ENCODE peak calls at places on chromosomes 6 and 20, in six cellular contexts. V is IMR-90, X is H9, Q is H1, T is neuronal stem cell, N is trophoblast cell. H is an unnamed sample.

GRCh38 chr6:166785131-166785530 is 158.1 kb upstream of the RPS6KA2 start:
- DNase-seq in T (no peak), Q (peak), N (no peak), V (no peak), X (no peak), H (no peak)

GRCh38 chr6:77368660-77369313 is 94.5 kb downstream of the HTR1B start:
- DNase-seq in V (peak), X (peak), Q (peak), N (no peak), T (no peak), H (peak)

GRCh38 chr20:46199198-46199597 is 81.1 kb downstream of the CD40 start:
- DNase-seq in X (peak), N (no peak), Q (peak), T (peak), V (no peak), H (no peak)

GRCh38 chr6:163984446-163984936 is 570.0 kb downstream of the QKI start:
- DNase-seq in N (no peak), T (no peak), V (no peak), Q (no peak), X (no peak), H (peak)

GRCh38 chr20:3702992-3703391 is 9.4 kb downstream of the SIGLEC1 start:
- DNase-seq in T (no peak), X (no peak), N (no peak), Q (no peak), V (no peak), H (no peak)

GRCh38 chr6:29045075-29045474 is at the start of gene OR2W1:
- DNase-seq in T (no peak), Q (no peak), V (no peak), X (no peak), N (no peak), H (no peak)

GRCh38 chr6:130613176-130613575 is 214.0 kb upstream of the SMLR1 start:
- DNase-seq in X (no peak), Q (no peak), V (no peak), N (no peak), T (no peak), H (no peak)

GRCh38 chr6:133431031-133431430 is 189.9 kb downstream of the EYA4 start:
- DNase-seq in V (no peak), T (no peak), X (no peak), N (no peak), Q (no peak), H (no peak)

GRCh38 chr6:116392158-116393032 is 21.6 kb downstream of the DSE start:
- DNase-seq in T (no peak), Q (no peak), X (no peak), V (peak), N (peak), H (peak)

GRCh38 chr6:81241126-81241525 is 511.4 kb downstream of the TENT5A start:
- DNase-seq in X (no peak), Q (no peak), V (peak), T (no peak), N (no peak), H (peak)

GRCh38 chr6:169702640-169703246 is 817 bp downstream of the C6orf120 start:
- DNase-seq in X (no peak), V (peak), T (no peak), N (no peak), Q (no peak), H (no peak)

GRCh38 chr20:32893878-32894483 is 35.3 kb downstream of the EFCAB8 start:
- DNase-seq in N (no peak), V (peak), X (peak), Q (peak), T (peak), H (peak)

GRCh38 chr20:64058536-64058935 is 4.5 kb upstream of the TCEA2 start:
- DNase-seq in T (no peak), X (no peak), N (no peak), Q (no peak), V (peak), H (no peak)

GRCh38 chr6:13794184-13794583 is 20.2 kb downstream of the MCUR1 start:
- DNase-seq in Q (no peak), X (no peak), T (no peak), N (no peak), V (peak), H (peak)

GRCh38 chr6:122833229-122833556 is 44.1 kb downstream of the SMPDL3A start:
- DNase-seq in V (no peak), N (no peak), Q (no peak), T (peak), X (peak), H (no peak)

GRCh38 chr6:165704001-165704748 is 41.1 kb upstream of the PDE10A start:
- DNase-seq in T (no peak), V (peak), X (no peak), Q (no peak), N (no peak), H (no peak)

GRCh38 chr6:134438825-134439224 is 120.9 kb upstream of the SGK1 start:
- DNase-seq in T (no peak), X (no peak), Q (no peak), V (no peak), N (no peak), H (no peak)

DNA sequence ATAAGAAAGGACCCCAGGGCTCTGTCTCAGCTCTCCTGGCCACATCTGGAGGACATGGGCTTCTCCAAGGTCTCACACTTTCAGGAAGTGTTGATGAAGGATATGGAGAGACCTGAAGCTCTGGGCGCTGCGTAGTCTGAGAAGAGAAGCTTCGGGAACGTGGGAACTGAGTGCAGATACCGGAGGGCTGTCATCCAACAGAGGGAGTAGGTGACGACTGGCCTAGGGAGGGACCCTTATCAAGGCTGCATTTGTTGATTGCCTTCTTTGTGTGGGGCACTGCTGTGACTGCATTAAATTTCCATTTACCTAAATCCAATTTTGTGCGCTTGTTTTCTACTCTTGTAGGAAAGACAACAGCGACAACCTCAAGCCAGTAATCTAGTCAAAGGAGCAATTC is 63.4 kb downstream of the PLG start:
- DNase-seq in X (peak), Q (no peak), V (no peak), T (no peak), N (no peak), H (no peak)
- H3K14ac ChIP-seq in X (no peak), Q (no peak), V (no peak), T (no peak), N (no peak), H (no peak)

GRCh38 chr6:145238787-145239186 is 496.5 kb downstream of the EPM2A start:
- DNase-seq in N (no peak), V (no peak), X (no peak), Q (no peak), T (no peak), H (no peak)
- H3K14ac ChIP-seq in N (peak), V (no peak), X (no peak), Q (no peak), T (no peak), H (no peak)

DNA sequence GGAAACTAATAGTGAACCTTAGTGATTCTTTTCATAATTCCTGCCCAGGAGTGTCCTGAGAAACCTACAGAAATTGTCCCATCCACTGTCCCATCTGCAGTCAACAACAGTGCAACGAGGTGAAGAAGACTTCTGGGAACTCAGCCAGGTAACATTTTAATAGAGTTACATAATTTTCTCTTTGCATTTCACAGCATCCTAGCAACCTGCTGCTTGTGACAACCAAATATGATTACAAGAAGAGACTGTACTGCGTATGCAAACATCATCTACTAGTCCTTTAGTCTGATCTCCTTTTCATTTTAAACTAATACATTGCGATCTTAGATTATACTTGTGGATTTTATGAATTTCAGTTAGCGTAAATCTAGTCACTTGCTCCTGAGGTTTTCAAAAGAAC is 951.6 kb downstream of the TFAP2A start:
- DNase-seq in V (no peak), T (no peak), Q (no peak), X (no peak), N (no peak), H (no peak)
- H3K14ac ChIP-seq in V (no peak), T (no peak), Q (no peak), X (no peak), N (no peak), H (no peak)

GRCh38 chr6:33295621-33296369 is 2.9 kb downstream of the RGL2 start:
- DNase-seq in N (no peak), Q (no peak), T (no peak), V (no peak), X (no peak), H (no peak)
- H3K14ac ChIP-seq in N (no peak), Q (no peak), T (no peak), V (no peak), X (no peak), H (no peak)

DNA sequence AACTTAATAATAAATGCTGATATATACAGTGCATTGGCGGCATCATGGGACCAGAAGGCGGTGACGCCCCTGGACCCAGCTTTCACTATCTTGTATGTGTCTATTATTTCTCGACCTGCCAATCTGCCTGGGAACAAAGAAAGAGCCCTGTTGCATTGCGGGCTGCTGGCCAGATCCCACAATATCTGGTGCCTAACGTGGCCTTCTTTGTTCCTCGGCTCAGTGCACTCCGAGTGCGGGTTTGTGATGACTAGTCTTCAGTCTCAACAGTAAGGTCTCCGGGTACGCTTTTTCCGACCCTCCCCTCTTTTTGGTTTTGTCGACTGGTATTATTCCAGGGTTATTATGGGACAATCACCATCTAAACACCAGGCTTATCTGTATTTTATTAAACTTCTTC is 291.5 kb downstream of the TBC1D32 start:
- DNase-seq in T (no peak), V (no peak), N (no peak), X (no peak), Q (no peak), H (no peak)
- H3K14ac ChIP-seq in T (no peak), V (no peak), N (no peak), X (no peak), Q (no peak), H (no peak)

DNA sequence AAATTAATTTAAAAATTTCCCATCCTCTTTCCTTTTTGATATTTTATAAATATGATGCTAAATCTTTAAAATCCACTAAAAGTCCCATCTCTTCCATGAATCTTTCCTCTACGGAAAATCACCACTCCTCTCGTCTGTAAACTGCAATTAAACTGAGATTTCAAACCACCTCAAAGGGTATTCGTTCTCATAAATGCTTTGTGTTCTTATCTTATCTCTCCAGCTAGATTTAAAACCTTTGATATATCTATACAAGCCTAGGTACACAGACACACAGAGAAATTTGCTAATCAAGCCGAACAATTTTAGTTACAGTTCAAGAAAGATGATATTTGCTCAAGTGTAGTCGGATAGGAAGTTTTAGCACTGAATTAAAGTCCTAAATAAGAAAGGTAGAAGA is 214.6 kb upstream of the PRDM1 start:
- DNase-seq in T (no peak), V (no peak), N (no peak), X (no peak), Q (no peak), H (no peak)
- H3K14ac ChIP-seq in T (no peak), V (no peak), N (no peak), X (no peak), Q (no peak), H (no peak)

DNA sequence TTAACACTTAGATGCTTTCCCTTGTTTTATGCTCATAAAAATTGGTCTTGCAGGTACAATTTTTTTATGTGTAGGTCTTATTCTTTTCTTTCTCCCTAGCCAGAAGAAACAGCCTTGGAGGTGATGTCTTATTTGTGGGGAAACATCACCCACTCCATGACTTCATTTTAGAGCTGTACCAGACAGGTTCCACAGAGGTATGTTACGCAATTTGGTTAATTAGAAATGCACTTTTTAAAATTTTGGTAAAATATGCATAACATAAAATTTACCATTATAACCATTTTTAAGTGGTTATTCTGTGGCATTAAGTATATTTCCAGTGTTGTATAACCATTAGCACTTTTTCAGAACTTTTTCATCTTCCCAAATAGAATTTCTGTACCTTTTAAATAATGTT is 41.3 kb downstream of the NKX2-4 start:
- DNase-seq in N (no peak), Q (no peak), X (no peak), V (no peak), T (no peak), H (no peak)
- H3K14ac ChIP-seq in N (no peak), Q (no peak), X (no peak), V (no peak), T (no peak), H (no peak)

GRCh38 chr6:139438775-139439174 is 64.3 kb upstream of the CITED2 start:
- DNase-seq in V (no peak), T (no peak), Q (no peak), X (no peak), N (no peak), H (no peak)
- H3K14ac ChIP-seq in V (no peak), T (no peak), Q (no peak), X (no peak), N (no peak), H (peak)

DNA sequence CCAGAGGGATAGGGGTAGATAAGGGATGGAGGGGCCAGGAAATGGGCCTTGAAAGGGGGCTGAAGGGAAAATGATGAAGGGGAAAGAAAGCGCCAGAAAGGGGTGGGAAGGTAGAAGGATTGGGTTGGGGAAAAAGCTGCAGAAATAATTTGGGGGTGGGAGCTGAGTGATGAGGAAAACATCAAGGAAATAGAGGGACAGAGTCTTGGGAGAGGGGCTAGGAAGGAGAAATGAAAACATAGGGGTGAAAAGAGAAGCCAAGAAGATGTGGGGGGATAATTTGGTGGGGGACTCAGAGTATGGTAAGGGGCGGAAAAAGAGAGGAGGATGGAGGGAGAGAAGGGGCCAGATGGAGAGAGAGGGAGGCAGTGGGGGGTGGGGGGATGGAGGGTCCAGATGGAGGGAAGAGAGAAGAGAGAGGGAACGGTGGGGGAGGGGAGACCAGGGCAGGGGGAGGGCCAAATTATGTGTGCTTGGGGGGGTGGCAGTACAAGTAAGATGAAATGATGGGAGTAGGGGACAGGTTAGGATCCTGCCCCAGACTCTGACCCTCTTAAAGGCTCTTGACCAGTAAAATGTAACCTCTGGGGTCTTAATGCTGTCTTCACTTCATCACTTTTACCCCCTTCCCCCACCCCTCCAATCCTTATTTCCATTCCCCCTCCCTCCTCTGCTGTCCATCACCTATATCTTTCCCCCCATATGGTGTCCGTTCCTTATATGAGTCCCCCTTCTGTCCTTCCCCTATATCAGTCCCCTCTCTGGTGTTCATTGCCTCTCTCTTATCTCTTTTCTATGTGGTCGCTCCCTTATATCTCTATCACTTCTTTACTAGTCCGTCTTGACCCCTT is 853 bp downstream of the SYNGAP1 start:
- DNase-seq in X (no peak), T (no peak), V (no peak), N (no peak), Q (no peak), H (no peak)
- H3K14ac ChIP-seq in X (no peak), T (no peak), V (peak), N (no peak), Q (no peak), H (peak)